ENCODE peak calls at places on chromosomes 4 and X, in six cellular contexts. One of them, this sample, is unnamed.

GRCh38 chrX:45329217-45329616 is 128.5 kb upstream of the DIPK2B start:
- DNase-seq in HEK293T: no peak
- DNase-seq in stimulated activated CD4-positive, alpha-beta T cell treated with anti-CD3 and anti-CD28 coated beads, Interleukin-4, amount 100 ng/mL, for 48 hours: no peak
- DNase-seq in SK-MEL-5: no peak
- DNase-seq in WTC11: no peak
- DNase-seq in HCT116: peak
- DNase-seq in this sample: no peak

GRCh38 chr4:152500798-152501434 is 35.0 kb downstream of the FBXW7 start:
- DNase-seq in HEK293T: peak
- DNase-seq in stimulated activated CD4-positive, alpha-beta T cell treated with anti-CD3 and anti-CD28 coated beads, Interleukin-4, amount 100 ng/mL, for 48 hours: peak
- DNase-seq in SK-MEL-5: peak
- DNase-seq in WTC11: peak
- DNase-seq in HCT116: peak
- DNase-seq in this sample: no peak

GRCh38 chr4:141565379-141566089 is 70.8 kb upstream of the IL15 start:
- DNase-seq in HEK293T: no peak
- DNase-seq in stimulated activated CD4-positive, alpha-beta T cell treated with anti-CD3 and anti-CD28 coated beads, Interleukin-4, amount 100 ng/mL, for 48 hours: no peak
- DNase-seq in SK-MEL-5: no peak
- DNase-seq in WTC11: no peak
- DNase-seq in HCT116: no peak
- DNase-seq in this sample: no peak

GRCh38 chrX:6803607-6804006 is 268.7 kb upstream of the VCX3A start:
- DNase-seq in HEK293T: no peak
- DNase-seq in stimulated activated CD4-positive, alpha-beta T cell treated with anti-CD3 and anti-CD28 coated beads, Interleukin-4, amount 100 ng/mL, for 48 hours: no peak
- DNase-seq in SK-MEL-5: no peak
- DNase-seq in WTC11: no peak
- DNase-seq in HCT116: no peak
- DNase-seq in this sample: no peak

GRCh38 chr4:118823471-118823870 is 12.5 kb downstream of the SEC24D start:
- DNase-seq in HEK293T: no peak
- DNase-seq in stimulated activated CD4-positive, alpha-beta T cell treated with anti-CD3 and anti-CD28 coated beads, Interleukin-4, amount 100 ng/mL, for 48 hours: no peak
- DNase-seq in SK-MEL-5: no peak
- DNase-seq in WTC11: no peak
- DNase-seq in HCT116: peak
- DNase-seq in this sample: peak

GRCh38 chrX:9440116-9440844 is 24.6 kb upstream of the TBL1X start:
- DNase-seq in HEK293T: no peak
- DNase-seq in stimulated activated CD4-positive, alpha-beta T cell treated with anti-CD3 and anti-CD28 coated beads, Interleukin-4, amount 100 ng/mL, for 48 hours: no peak
- DNase-seq in SK-MEL-5: no peak
- DNase-seq in WTC11: no peak
- DNase-seq in HCT116: no peak
- DNase-seq in this sample: no peak

GRCh38 chr4:55675196-55675793 is 39.2 kb upstream of the NMU start:
- DNase-seq in HEK293T: no peak
- DNase-seq in stimulated activated CD4-positive, alpha-beta T cell treated with anti-CD3 and anti-CD28 coated beads, Interleukin-4, amount 100 ng/mL, for 48 hours: no peak
- DNase-seq in SK-MEL-5: no peak
- DNase-seq in WTC11: no peak
- DNase-seq in HCT116: no peak
- DNase-seq in this sample: no peak

GRCh38 chr4:87657525-87657924 is 7.4 kb downstream of the DMP1 start:
- DNase-seq in HEK293T: no peak
- DNase-seq in stimulated activated CD4-positive, alpha-beta T cell treated with anti-CD3 and anti-CD28 coated beads, Interleukin-4, amount 100 ng/mL, for 48 hours: no peak
- DNase-seq in SK-MEL-5: no peak
- DNase-seq in WTC11: no peak
- DNase-seq in HCT116: peak
- DNase-seq in this sample: no peak